ENCODE peak calls at places on chromosomes 1 and 21, in six cellular contexts. Y, R, C, F, S and W are unnamed samples.

GRCh38 chr1:209607102-209607794 is 23.7 kb downstream of the CAMK1G start:
- DNase-seq in C (no peak), R (no peak), S (peak), Y (no peak), F (peak), W (no peak)

GRCh38 chr1:33327587-33328325 is 6.9 kb upstream of the A3GALT2 start:
- DNase-seq in R (no peak), F (peak), Y (no peak), S (no peak), C (peak), W (peak)

GRCh38 chr1:196481616-196482015 is 126.6 kb downstream of the KCNT2 start:
- DNase-seq in Y (no peak), F (no peak), S (no peak), R (no peak), C (no peak), W (no peak)

GRCh38 chr1:204670152-204670927 is 15.2 kb downstream of the LRRN2 start:
- DNase-seq in F (peak), S (no peak), R (no peak), Y (no peak), C (peak), W (no peak)

GRCh38 chr1:90012305-90012704 is 17.4 kb downstream of the ZNF326 start:
- DNase-seq in Y (no peak), C (no peak), S (no peak), R (no peak), F (no peak), W (no peak)

GRCh38 chr1:25702101-25702775 is 85.6 kb downstream of the MAN1C1 start:
- DNase-seq in R (no peak), C (peak), S (no peak), F (no peak), Y (no peak), W (no peak)

GRCh38 chr1:199723557-199723956 is 304.0 kb upstream of the NR5A2 start:
- DNase-seq in S (no peak), R (no peak), C (peak), F (peak), Y (no peak), W (no peak)

GRCh38 chr21:25639167-25639921 is at the start of gene JAM2:
- DNase-seq in Y (no peak), S (peak), R (peak), F (peak), C (peak), W (peak)

GRCh38 chr1:117664314-117664713 is 58.5 kb downstream of the TENT5C start:
- DNase-seq in S (peak), Y (no peak), C (no peak), F (no peak), R (peak), W (no peak)